ENCODE peak calls at places on chromosomes 13 and 19, in eight cellular contexts. S is neural progenitor cell; R is tibial nerve; U is psoas muscle; F is CD4-positive, alpha-beta T cell; Q is right lobe of liver; W is CD8-positive, alpha-beta T cell; E is IMR-90. M is an unnamed sample.
A peak's percentile ranks its signal among the peaks of the same experiment; 100 is the strongest.

GRCh38 chr13:94298346-94298745 is 181.1 kb downstream of the DCT start:
- DNase-seq in S (no peak), R (no peak), U (no peak), F (no peak), Q (no peak), W (no peak), E (no peak), M (no peak)

GRCh38 chr13:36154567-36155231 is 23.5 kb upstream of the DCLK1 start:
- DNase-seq in S (peak; percentile 59), R (no peak), U (peak; percentile 23), F (no peak), Q (no peak), W (no peak), E (no peak), M (no peak)

GRCh38 chr13:72304121-72304745 is 423.2 kb downstream of the MZT1 start:
- DNase-seq in S (no peak), R (no peak), U (no peak), F (no peak), Q (no peak), W (no peak), E (no peak), M (peak; percentile 3)

GRCh38 chr13:101529419-101529818 is 76.9 kb downstream of the ITGBL1 start:
- DNase-seq in S (no peak), R (no peak), U (no peak), F (no peak), Q (no peak), W (peak; percentile 13), E (peak; percentile 90), M (peak; percentile 82)

GRCh38 chr13:75704194-75704941 is 68.2 kb downstream of the LMO7 start:
- DNase-seq in S (no peak), R (no peak), U (no peak), F (no peak), Q (no peak), W (no peak), E (peak; percentile 85), M (peak; percentile 91)

GRCh38 chr13:33205804-33206221 is 79.7 kb downstream of the STARD13 start:
- DNase-seq in S (peak; percentile 42), R (no peak), U (no peak), F (no peak), Q (no peak), W (no peak), E (peak; percentile 62), M (peak; percentile 87)

GRCh38 chr13:33615436-33615835 is 202.5 kb upstream of the RFC3 start:
- DNase-seq in S (no peak), R (no peak), U (no peak), F (no peak), Q (no peak), W (no peak), E (no peak), M (no peak)

GRCh38 chr19:870963-871401 is 11.5 kb downstream of the CFD start:
- DNase-seq in S (no peak), R (no peak), U (no peak), F (no peak), Q (no peak), W (no peak), E (peak; percentile 32), M (peak; percentile 55)

GRCh38 chr19:8611890-8612806 is 1.6 kb upstream of the ADAMTS10 start:
- DNase-seq in S (no peak), R (no peak), U (peak; percentile 85), F (no peak), Q (no peak), W (peak; percentile 40), E (peak; percentile 66), M (peak; percentile 48)

GRCh38 chr13:111906306-111906705 is 160.6 kb upstream of the SOX1 start:
- DNase-seq in S (no peak), R (no peak), U (no peak), F (no peak), Q (no peak), W (no peak), E (no peak), M (no peak)

GRCh38 chr13:49098198-49098597 is 121.9 kb upstream of the MLNR start:
- DNase-seq in S (no peak), R (no peak), U (no peak), F (no peak), Q (no peak), W (no peak), E (peak; percentile 99), M (peak; percentile 95)

GRCh38 chr19:46471778-46472543 is 598 bp upstream of the PNMA8A start:
- DNase-seq in S (no peak), R (no peak), U (no peak), F (no peak), Q (no peak), W (no peak), E (no peak), M (no peak)

GRCh38 chr13:49635599-49636433 is 7.5 kb downstream of the ARL11 start:
- DNase-seq in S (no peak), R (no peak), U (no peak), F (peak; percentile 10), Q (no peak), W (peak; percentile 61), E (peak; percentile 43), M (peak; percentile 61)

GRCh38 chr19:5964816-5965565 is 12.9 kb downstream of the RANBP3 start:
- DNase-seq in S (no peak), R (no peak), U (no peak), F (no peak), Q (no peak), W (no peak), E (no peak), M (no peak)

DNA sequence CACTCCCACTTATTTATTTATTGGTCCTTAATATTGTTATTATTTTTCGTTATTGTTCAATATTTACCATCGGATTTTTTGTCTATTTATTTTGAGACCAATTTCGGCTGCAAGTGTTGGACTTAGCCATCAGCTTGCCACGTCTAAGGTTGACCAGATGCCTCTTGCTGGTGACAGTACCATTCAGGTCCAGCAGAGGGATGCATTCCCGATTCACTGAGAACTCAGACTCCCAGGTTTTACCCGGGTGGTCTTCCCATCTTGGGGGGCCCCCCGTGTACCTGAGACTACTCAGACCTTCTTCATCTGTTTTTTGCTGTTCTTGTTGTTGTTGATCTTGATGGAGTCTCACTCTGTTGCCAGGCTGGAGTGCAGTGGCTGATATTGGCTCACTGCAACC is 1435.2 kb downstream of the UQCRFS1 start:
- DNase-seq in S (no peak), R (no peak), U (no peak), F (no peak), Q (no peak), W (no peak), E (no peak), M (no peak)
- TF ChIP-seq CTCF in S (no peak), R (no peak), U (no peak), F (no peak), Q (no peak), W (no peak), E (no peak), M (no peak)

GRCh38 chr19:34357431-34357830 is 7.6 kb upstream of the GPI start:
- DNase-seq in S (no peak), R (no peak), U (no peak), F (no peak), Q (no peak), W (no peak), E (no peak), M (no peak)

GRCh38 chr19:34360354-34360909 is 4.6 kb upstream of the GPI start:
- DNase-seq in S (no peak), R (no peak), U (no peak), F (no peak), Q (no peak), W (no peak), E (no peak), M (no peak)

GRCh38 chr19:34362679-34363069 is 2.3 kb upstream of the GPI start:
- DNase-seq in S (no peak), R (no peak), U (no peak), F (no peak), Q (no peak), W (no peak), E (no peak), M (no peak)

GRCh38 chr19:34359140-34359953 is 5.6 kb upstream of the GPI start:
- DNase-seq in S (peak; percentile 97), R (peak; percentile 89), U (peak; percentile 97), F (peak; percentile 90), Q (peak; percentile 99), W (peak; percentile 91), E (peak; percentile 96), M (peak; percentile 98)

DNA sequence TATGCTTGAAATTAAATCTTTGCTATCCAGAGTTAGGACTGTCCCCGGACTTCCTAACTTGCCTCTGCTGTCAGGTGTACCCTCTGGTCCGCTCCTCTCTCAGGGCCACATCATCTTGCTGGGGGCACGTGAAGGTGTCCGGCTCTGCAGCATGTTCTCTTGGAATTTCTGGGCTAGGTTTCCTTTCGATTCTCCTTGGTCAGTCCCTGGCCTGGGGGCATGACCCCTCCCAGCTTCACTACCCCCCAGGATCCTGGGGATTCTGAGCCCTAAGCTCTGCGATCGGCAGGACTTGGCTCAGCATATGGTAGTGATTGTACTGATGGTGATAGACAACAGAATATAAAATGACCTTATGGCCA is 5.1 kb upstream of the GPI start:
- DNase-seq in S (peak; percentile 9), R (no peak), U (no peak), F (no peak), Q (no peak), W (no peak), E (no peak), M (no peak)
- TF ChIP-seq CTCF in S (no peak), R (no peak), U (no peak), F (no peak), Q (no peak), W (no peak), E (no peak), M (no peak)

GRCh38 chr13:66716502-66716901 is 513.6 kb downstream of the PCDH9 start:
- DNase-seq in S (no peak), R (no peak), U (no peak), F (no peak), Q (no peak), W (no peak), E (no peak), M (no peak)

GRCh38 chr13:66714795-66715194 is 515.3 kb downstream of the PCDH9 start:
- DNase-seq in S (no peak), R (no peak), U (no peak), F (no peak), Q (no peak), W (no peak), E (no peak), M (no peak)
- TF ChIP-seq CTCF in S (peak; percentile 11), R (no peak), U (no peak), F (no peak), Q (peak; percentile 8), W (no peak), E (no peak), M (no peak)

GRCh38 chr19:2887391-2887914 is 13.3 kb upstream of the ZNF57 start:
- DNase-seq in S (peak; percentile 66), R (no peak), U (no peak), F (no peak), Q (no peak), W (no peak), E (peak; percentile 61), M (peak; percentile 78)
- TF ChIP-seq CTCF in S (peak; percentile 66), R (peak; percentile 62), U (peak; percentile 55), F (peak; percentile 66), Q (peak; percentile 75), W (peak; percentile 76), E (peak; percentile 62), M (peak; percentile 71)